ENCODE peak calls at places on chromosome 6, in seven cellular contexts. C is cardiac muscle cell; M is effector memory CD4-positive, alpha-beta T cell; Z is OCI-LY7; Y is psoas muscle; R is ovary; G is ascending aorta. A is an unnamed sample.
A peak's percentile ranks its signal among the peaks of the same experiment; 100 is the strongest.

GRCh38 chr6:14601490-14601889 is 483.9 kb downstream of the CD83 start:
- DNase-seq in C (no peak), G (no peak), Y (no peak), M (no peak), Z (no peak), R (no peak), A (no peak)

GRCh38 chr6:92541457-92542060 is 877.8 kb downstream of the EPHA7 start:
- DNase-seq in C (no peak), M (no peak), G (no peak), R (no peak), Z (no peak), Y (no peak), A (no peak)

GRCh38 chr6:14876778-14877613 is 368.9 kb upstream of the JARID2 start:
- DNase-seq in Z (peak; percentile 7), G (no peak), C (peak; percentile 88), R (no peak), M (no peak), Y (no peak), A (no peak)

GRCh38 chr6:69164564-69165252 is 529.6 kb downstream of the ADGRB3 start:
- DNase-seq in Z (no peak), M (no peak), C (no peak), G (no peak), Y (no peak), R (no peak), A (no peak)

GRCh38 chr6:105320766-105321165 is 82.1 kb downstream of the PREP start:
- DNase-seq in Y (no peak), C (no peak), G (no peak), M (no peak), R (no peak), Z (no peak), A (no peak)

GRCh38 chr6:106117579-106117978 is 31.4 kb downstream of the PRDM1 start:
- DNase-seq in Z (no peak), R (no peak), C (no peak), M (peak; percentile 65), G (no peak), Y (no peak), A (no peak)

GRCh38 chr6:43980004-43980795 is 147.1 kb downstream of the MRPL14 start:
- DNase-seq in C (no peak), M (no peak), R (no peak), Y (no peak), Z (no peak), G (no peak), A (no peak)

GRCh38 chr6:167426620-167427019 is 101.7 kb downstream of the TTLL2 start:
- DNase-seq in R (no peak), C (no peak), Z (no peak), M (no peak), Y (no peak), G (no peak), A (no peak)

GRCh38 chr6:40877362-40877761 is 161.7 kb downstream of the UNC5CL start:
- DNase-seq in R (no peak), Y (no peak), G (no peak), C (no peak), M (no peak), Z (no peak), A (no peak)

GRCh38 chr6:90885611-90886056 is 298.8 kb upstream of the MAP3K7 start:
- DNase-seq in M (no peak), Y (no peak), C (no peak), Z (no peak), R (no peak), G (no peak), A (no peak)

GRCh38 chr6:30238178-30238795 is 25.1 kb upstream of the TRIM26 start:
- DNase-seq in G (no peak), M (no peak), Y (no peak), Z (peak; percentile 61), R (no peak), C (peak; percentile 42), A (no peak)

GRCh38 chr6:39411001-39411400 is 88.5 kb upstream of the KCNK16 start:
- DNase-seq in C (no peak), M (no peak), R (no peak), G (no peak), Y (no peak), Z (no peak), A (peak; percentile 62)

GRCh38 chr6:21131406-21131805 is 462.1 kb upstream of the SOX4 start:
- DNase-seq in M (no peak), R (no peak), Z (no peak), G (no peak), C (no peak), Y (no peak), A (no peak)

GRCh38 chr6:8589941-8590676 is 154.8 kb upstream of the SLC35B3 start:
- DNase-seq in M (no peak), R (no peak), G (no peak), Y (no peak), Z (no peak), C (no peak), A (no peak)

GRCh38 chr6:17945111-17945510 is 42.3 kb downstream of the KIF13A start:
- DNase-seq in C (no peak), Y (no peak), G (no peak), Z (no peak), R (no peak), M (no peak), A (no peak)

GRCh38 chr6:47042238-47042843 is at the start of gene ADGRF1:
- DNase-seq in Z (no peak), C (no peak), G (no peak), R (no peak), Y (no peak), M (no peak), A (peak; percentile 64)

GRCh38 chr6:17640477-17640917 is 40.4 kb downstream of the FAM8A1 start:
- DNase-seq in M (no peak), Y (no peak), C (peak; percentile 63), Z (no peak), G (no peak), R (no peak), A (no peak)

GRCh38 chr6:14703586-14703985 is 542.3 kb upstream of the JARID2 start:
- DNase-seq in R (no peak), Z (no peak), M (no peak), G (no peak), Y (no peak), C (peak; percentile 57), A (no peak)

GRCh38 chr6:89281779-89282246 is 33.3 kb downstream of the GABRR2 start:
- DNase-seq in Z (peak; percentile 58), G (no peak), M (peak; percentile 12), R (no peak), C (peak; percentile 47), Y (no peak), A (no peak)

GRCh38 chr6:32244946-32245398 is 21.1 kb upstream of the NOTCH4 start:
- DNase-seq in Z (peak; percentile 89), G (peak; percentile 23), M (peak; percentile 52), Y (peak; percentile 85), R (peak; percentile 92), C (peak; percentile 85), A (peak; percentile 95)

GRCh38 chr6:42359021-42359420 is 92.7 kb downstream of the TRERF1 start:
- DNase-seq in R (no peak), C (no peak), M (no peak), G (no peak), Z (no peak), Y (no peak), A (no peak)

GRCh38 chr6:161353208-161353613 is 79.3 kb upstream of the AGPAT4 start:
- DNase-seq in Z (no peak), R (no peak), C (peak; percentile 39), G (no peak), M (no peak), Y (no peak), A (no peak)

GRCh38 chr6:149031545-149032317 is 284.9 kb downstream of the UST start:
- DNase-seq in M (peak; percentile 12), G (no peak), Z (no peak), R (peak; percentile 63), C (peak; percentile 92), Y (no peak), A (peak; percentile 60)

GRCh38 chr6:56370591-56371198 is 123.3 kb upstream of the COL21A1 start:
- DNase-seq in Z (peak; percentile 4), C (peak; percentile 96), G (no peak), M (no peak), R (peak; percentile 40), Y (no peak), A (no peak)

DNA sequence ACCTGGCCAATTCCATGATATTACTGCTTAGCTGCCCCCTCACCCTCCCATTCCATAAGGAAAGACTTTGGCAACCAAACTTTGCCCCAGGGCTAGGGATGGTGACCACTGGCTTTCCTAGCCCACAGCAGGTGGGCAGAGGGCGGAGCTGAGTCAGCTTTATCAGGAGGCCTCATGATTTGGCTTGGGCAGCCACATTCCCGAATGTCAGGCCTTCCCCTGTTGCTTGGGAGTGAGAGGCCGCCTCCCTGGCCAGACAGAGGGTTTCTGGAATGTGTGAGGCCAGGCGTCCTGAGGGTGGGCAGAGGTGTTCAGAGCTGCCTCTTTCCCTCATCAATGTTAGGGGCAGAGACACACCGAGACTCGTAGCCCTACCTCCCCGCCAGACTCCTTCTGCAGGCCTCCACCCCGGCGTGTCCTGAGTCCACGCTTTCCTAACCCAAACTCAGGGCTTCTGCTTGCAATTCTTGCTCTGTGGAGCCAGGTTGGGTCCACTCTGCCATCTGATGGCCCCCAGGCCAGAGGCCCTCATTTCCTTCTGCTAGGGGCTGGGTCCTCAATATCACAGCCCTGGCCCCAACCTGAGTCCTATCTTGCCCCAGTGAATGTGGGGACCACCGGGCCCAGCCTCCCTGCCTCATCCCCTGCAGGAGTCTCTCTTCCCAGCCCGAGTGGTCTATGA is 19.3 kb downstream of the UQCC2 start:
- DNase-seq in C (peak; percentile 72), G (no peak), M (no peak), R (no peak), Z (no peak), Y (no peak), A (no peak)
- H3K4me1 ChIP-seq in C (peaks cover 49% of the 10 kb centered on the region), G (no peaks in the 10 kb centered on the region), M (peaks cover 58% of the 10 kb centered on the region), R (peaks cover 16% of the 10 kb centered on the region), Z (peaks cover 16% of the 10 kb centered on the region), Y (peaks cover 54% of the 10 kb centered on the region), A (peaks cover 60% of the 10 kb centered on the region)

DNA sequence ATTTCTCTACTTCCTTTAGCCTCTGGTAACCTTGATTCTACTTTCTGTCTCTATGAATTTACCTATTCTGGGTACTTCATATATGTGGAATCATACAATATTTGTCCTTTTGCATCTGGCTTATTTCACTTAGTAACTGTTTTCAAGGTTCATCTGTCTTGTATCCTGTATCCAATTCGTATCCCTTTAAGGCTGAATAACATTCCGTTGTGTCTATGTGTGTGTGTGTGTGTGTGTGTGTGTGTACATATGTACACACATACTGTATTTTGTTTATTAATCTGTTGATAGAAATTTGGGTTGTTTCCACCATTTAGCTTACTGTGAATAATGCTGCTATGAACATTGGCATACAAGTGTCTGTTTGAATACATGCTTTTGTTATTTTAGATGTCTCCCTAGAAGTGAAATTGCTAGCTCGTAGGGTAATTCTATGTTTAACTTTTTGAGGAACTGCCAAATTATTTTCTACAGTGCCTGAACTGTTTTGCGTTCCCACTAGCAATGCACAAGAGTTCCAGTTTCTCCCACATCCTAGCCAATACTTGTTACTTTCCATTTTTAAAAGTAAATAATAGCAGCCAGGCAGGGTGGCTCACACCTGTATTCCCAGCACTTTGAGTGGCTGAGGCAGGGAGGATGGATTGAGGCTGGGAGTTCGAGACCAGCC is 17.7 kb downstream of the SENP6 start:
- DNase-seq in Y (no peak), R (no peak), C (peak; percentile 29), G (no peak), Z (no peak), M (no peak), A (no peak)
- H3K4me1 ChIP-seq in Y (peaks cover 50% of the 10 kb centered on the region), R (peaks cover 12% of the 10 kb centered on the region), C (peaks cover 8% of the 10 kb centered on the region), G (peaks cover 16% of the 10 kb centered on the region), Z (no peaks in the 10 kb centered on the region), M (peaks cover 13% of the 10 kb centered on the region), A (peaks cover 40% of the 10 kb centered on the region)

GRCh38 chr6:82773061-82773717 is 292.5 kb downstream of the UBE3D start:
- DNase-seq in R (no peak), Z (no peak), Y (no peak), M (no peak), C (no peak), G (no peak), A (no peak)
- H3K4me1 ChIP-seq in R (no peaks in the 10 kb centered on the region), Z (no peaks in the 10 kb centered on the region), Y (no peaks in the 10 kb centered on the region), M (no peaks in the 10 kb centered on the region), C (no peaks in the 10 kb centered on the region), G (no peaks in the 10 kb centered on the region), A (peaks cover 34% of the 10 kb centered on the region)

GRCh38 chr6:52598123-52598823 is 21.4 kb upstream of the TRAM2 start:
- DNase-seq in M (no peak), C (peak; percentile 88), R (peak; percentile 63), G (no peak), Z (peak; percentile 84), Y (peak; percentile 62), A (no peak)
- H3K4me1 ChIP-seq in M (no peaks in the 10 kb centered on the region), C (peaks cover 8% of the 10 kb centered on the region), R (peaks cover 7% of the 10 kb centered on the region), G (peaks cover 16% of the 10 kb centered on the region), Z (peaks cover 67% of the 10 kb centered on the region), Y (peaks cover 9% of the 10 kb centered on the region), A (peaks cover 44% of the 10 kb centered on the region)